ENCODE peak calls at places on chromosomes 12 and 14, in ten cellular contexts. N is tibial nerve, K is trophoblast cell, L is PC-3, C is H9, D is psoas muscle, Y is dorsolateral prefrontal cortex, W is heart right ventricle, E is HepG2, Q is brain microvascular endothelial cell. X is an unnamed sample.

GRCh38 chr14:75232597-75232996 is 46.0 kb upstream of the FOS start:
- DNase-seq in N (no peak), K (no peak), L (no peak), C (no peak), D (no peak), Y (no peak), W (no peak), E (no peak), Q (no peak), X (no peak)

GRCh38 chr14:22510527-22511110 is 78.4 kb downstream of the DAD1 start:
- DNase-seq in N (no peak), K (no peak), L (peak; percentile 35), C (no peak), D (no peak), Y (no peak), W (no peak), E (no peak), Q (peak; percentile 4), X (no peak)

GRCh38 chr14:55807059-55807499 is 227.1 kb downstream of the KTN1 start:
- DNase-seq in N (peak; percentile 91), K (no peak), L (peak; percentile 87), C (no peak), D (peak; percentile 72), Y (no peak), W (peak; percentile 75), E (peak; percentile 28), Q (peak; percentile 94), X (peak; percentile 94)

GRCh38 chr12:89748791-89749190 is 40.2 kb upstream of the ATP2B1 start:
- DNase-seq in N (no peak), K (no peak), L (no peak), C (no peak), D (no peak), Y (no peak), W (no peak), E (no peak), Q (no peak), X (no peak)

GRCh38 chr12:78865297-78865955 is 852 bp downstream of the SYT1 start:
- DNase-seq in N (no peak), K (no peak), L (no peak), C (no peak), D (no peak), Y (no peak), W (no peak), E (no peak), Q (no peak), X (no peak)

GRCh38 chr14:60315181-60315580 is 66.2 kb downstream of the PPM1A start:
- DNase-seq in N (no peak), K (peak; percentile 22), L (no peak), C (no peak), D (no peak), Y (no peak), W (no peak), E (no peak), Q (no peak), X (no peak)

GRCh38 chr12:47894652-47895051 is 10.1 kb downstream of the VDR start:
- DNase-seq in N (no peak), K (no peak), L (no peak), C (no peak), D (no peak), Y (no peak), W (no peak), E (no peak), Q (no peak), X (no peak)

GRCh38 chr12:40238221-40238902 is 13.6 kb downstream of the LRRK2 start:
- DNase-seq in N (no peak), K (no peak), L (no peak), C (no peak), D (no peak), Y (no peak), W (no peak), E (no peak), Q (no peak), X (no peak)

GRCh38 chr12:43550831-43551270 is 1.2 kb downstream of the ADAMTS20 start:
- DNase-seq in N (no peak), K (no peak), L (no peak), C (peak; percentile 48), D (no peak), Y (no peak), W (no peak), E (no peak), Q (no peak), X (no peak)

GRCh38 chr12:132689227-132689626 is 1.8 kb downstream of the PXMP2 start:
- DNase-seq in N (no peak), K (no peak), L (no peak), C (no peak), D (no peak), Y (no peak), W (no peak), E (peak; percentile 44), Q (no peak), X (no peak)

GRCh38 chr12:86122846-86123468 is 133.2 kb downstream of the MGAT4C start:
- DNase-seq in N (no peak), K (no peak), L (peak; percentile 30), C (no peak), D (no peak), Y (no peak), W (no peak), E (no peak), Q (peak; percentile 11), X (no peak)

GRCh38 chr14:36514278-36515104 is 5.5 kb downstream of the NKX2-1 start:
- DNase-seq in N (no peak), K (no peak), L (no peak), C (no peak), D (no peak), Y (no peak), W (no peak), E (peak; percentile 31), Q (no peak), X (no peak)

GRCh38 chr12:75738486-75738885 is 227.1 kb upstream of the KRR1 start:
- DNase-seq in N (no peak), K (no peak), L (no peak), C (no peak), D (no peak), Y (no peak), W (no peak), E (no peak), Q (no peak), X (no peak)

GRCh38 chr12:119180380-119181040 is 1.8 kb downstream of the HSPB8 start:
- DNase-seq in N (peak; percentile 28), K (no peak), L (no peak), C (peak; percentile 46), D (peak; percentile 74), Y (no peak), W (peak; percentile 48), E (no peak), Q (peak; percentile 49), X (no peak)

GRCh38 chr12:26046203-26046602 is 78.6 kb downstream of the BHLHE41 start:
- DNase-seq in N (no peak), K (no peak), L (no peak), C (no peak), D (no peak), Y (no peak), W (no peak), E (no peak), Q (no peak), X (no peak)

GRCh38 chr12:26044592-26044991 is 80.2 kb downstream of the BHLHE41 start:
- DNase-seq in N (no peak), K (no peak), L (no peak), C (no peak), D (no peak), Y (no peak), W (no peak), E (no peak), Q (no peak), X (no peak)

GRCh38 chr12:26044007-26044394 is 80.8 kb downstream of the BHLHE41 start:
- DNase-seq in N (no peak), K (no peak), L (peak; percentile 53), C (no peak), D (no peak), Y (no peak), W (no peak), E (no peak), Q (no peak), X (no peak)

GRCh38 chr12:26042645-26043044 is 82.2 kb downstream of the BHLHE41 start:
- DNase-seq in N (no peak), K (no peak), L (no peak), C (no peak), D (no peak), Y (no peak), W (no peak), E (no peak), Q (no peak), X (no peak)

GRCh38 chr12:26043139-26044006 is 81.5 kb downstream of the BHLHE41 start:
- DNase-seq in N (no peak), K (peak; percentile 63), L (peak; percentile 82), C (no peak), D (no peak), Y (no peak), W (no peak), E (no peak), Q (no peak), X (no peak)
- H3K27ac ChIP-seq in N (no peak overlapping the region), K (no peak overlapping the region), L (peak overlapping the region; percentile 47), C (no peak overlapping the region), D (no peak overlapping the region), Y (peak overlapping the region; percentile 78), W (no peak overlapping the region), E (no peak overlapping the region), Q (no peak overlapping the region), X (no peak overlapping the region)

GRCh38 chr14:73457050-73457934 is 1.1 kb downstream of the NUMB start:
- DNase-seq in N (no peak), K (peak; percentile 29), L (peak; percentile 63), C (peak; percentile 48), D (peak; percentile 25), Y (no peak), W (peak; percentile 48), E (no peak), Q (no peak), X (no peak)
- H3K27ac ChIP-seq in N (peak overlapping the region; percentile 95), K (peak overlapping the region; percentile 81), L (no peak overlapping the region), C (no peak overlapping the region), D (peak overlapping the region; percentile 84), Y (peak overlapping the region; percentile 90), W (peak overlapping the region; percentile 96), E (peak overlapping the region; percentile 79), Q (peak overlapping the region; percentile 74), X (peak overlapping the region; percentile 67)

DNA sequence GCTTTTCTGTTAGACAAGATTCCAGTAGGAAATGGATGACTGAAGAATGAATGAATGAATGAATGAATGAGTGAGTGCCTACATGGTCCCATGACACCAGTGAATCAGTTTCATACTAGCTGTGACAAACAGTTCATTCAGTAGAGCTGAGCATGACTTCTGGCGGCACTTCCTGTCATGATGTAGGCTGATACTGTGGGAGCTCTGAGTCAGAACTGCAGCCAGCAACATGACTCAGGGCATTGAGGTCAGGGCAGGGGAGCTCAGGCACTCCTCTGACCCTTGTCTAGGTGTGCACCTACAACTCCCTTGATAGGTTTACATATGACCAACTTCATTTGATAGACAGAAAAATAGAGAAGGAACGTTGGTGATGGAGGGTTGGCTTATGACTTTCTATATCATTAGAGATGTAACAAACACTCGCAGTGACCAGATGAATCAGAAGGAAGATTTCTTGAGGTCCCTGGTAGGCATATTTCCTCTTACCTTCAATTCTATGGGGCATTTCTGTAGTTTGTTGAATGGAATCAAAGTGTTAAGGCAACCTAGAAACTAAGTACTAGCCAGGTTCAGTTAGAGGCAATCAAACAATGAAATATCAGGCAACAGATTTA is 139.3 kb upstream of the ARHGAP5 start:
- DNase-seq in N (peak; percentile 46), K (peak; percentile 88), L (peak; percentile 94), C (no peak), D (peak; percentile 60), Y (no peak), W (no peak), E (peak; percentile 98), Q (peak; percentile 89), X (peak; percentile 99)
- H3K27ac ChIP-seq in N (no peak overlapping the region), K (no peak overlapping the region), L (peak overlapping the region; percentile 75), C (no peak overlapping the region), D (no peak overlapping the region), Y (no peak overlapping the region), W (peak overlapping the region; percentile 33), E (no peak overlapping the region), Q (no peak overlapping the region), X (peak overlapping the region; percentile 80)

GRCh38 chr12:52082026-52082667 is 2.6 kb downstream of the SMIM41 start:
- DNase-seq in N (no peak), K (no peak), L (no peak), C (peak; percentile 41), D (peak; percentile 57), Y (no peak), W (peak; percentile 62), E (peak; percentile 41), Q (no peak), X (no peak)
- H3K27ac ChIP-seq in N (peak overlapping the region; percentile 82), K (no peak overlapping the region), L (no peak overlapping the region), C (no peak overlapping the region), D (peak overlapping the region; percentile 26), Y (peak overlapping the region; percentile 0), W (peak overlapping the region; percentile 71), E (peak overlapping the region; percentile 46), Q (no peak overlapping the region), X (no peak overlapping the region)